ENCODE peak calls at places on chromosome 18, in ten cellular contexts. One of them, this sample, is unnamed.
A peak's percentile ranks its signal among the peaks of the same experiment; 100 is the strongest.

GRCh38 chr18:46718501-46719341 is 38.1 kb downstream of the ST8SIA5 start:
- DNase-seq in K562: no peak
- DNase-seq in WERI-Rb-1: no peak
- DNase-seq in colonic mucosa: no peak
- DNase-seq in neural progenitor cell: no peak
- DNase-seq in Peyer's patch: peak; percentile 15
- DNase-seq in fibroblast of mammary gland: peak; percentile 91
- DNase-seq in heart left ventricle: no peak
- DNase-seq in HFF-Myc: peak; percentile 89
- DNase-seq in BE2C: no peak
- DNase-seq in this sample: peak; percentile 76

GRCh38 chr18:13494879-13495465 is 231.4 kb downstream of the FAM210A start:
- DNase-seq in K562: no peak
- DNase-seq in WERI-Rb-1: no peak
- DNase-seq in colonic mucosa: no peak
- DNase-seq in neural progenitor cell: no peak
- DNase-seq in Peyer's patch: no peak
- DNase-seq in fibroblast of mammary gland: no peak
- DNase-seq in heart left ventricle: no peak
- DNase-seq in HFF-Myc: no peak
- DNase-seq in BE2C: no peak
- DNase-seq in this sample: no peak

GRCh38 chr18:24683965-24684364 is 223.5 kb downstream of the HRH4 start:
- DNase-seq in K562: no peak
- DNase-seq in WERI-Rb-1: no peak
- DNase-seq in colonic mucosa: no peak
- DNase-seq in neural progenitor cell: no peak
- DNase-seq in Peyer's patch: no peak
- DNase-seq in fibroblast of mammary gland: peak; percentile 10
- DNase-seq in heart left ventricle: no peak
- DNase-seq in HFF-Myc: no peak
- DNase-seq in BE2C: no peak
- DNase-seq in this sample: no peak

GRCh38 chr18:44548291-44549221 is 132.1 kb upstream of the SETBP1 start:
- DNase-seq in K562: no peak
- DNase-seq in WERI-Rb-1: no peak
- DNase-seq in colonic mucosa: peak; percentile 28
- DNase-seq in neural progenitor cell: no peak
- DNase-seq in Peyer's patch: no peak
- DNase-seq in fibroblast of mammary gland: peak; percentile 79
- DNase-seq in heart left ventricle: no peak
- DNase-seq in HFF-Myc: peak; percentile 48
- DNase-seq in BE2C: no peak
- DNase-seq in this sample: no peak

GRCh38 chr18:4352746-4353522 is 102.2 kb downstream of the DLGAP1 start:
- DNase-seq in K562: no peak
- DNase-seq in WERI-Rb-1: no peak
- DNase-seq in colonic mucosa: no peak
- DNase-seq in neural progenitor cell: peak; percentile 87
- DNase-seq in Peyer's patch: no peak
- DNase-seq in fibroblast of mammary gland: no peak
- DNase-seq in heart left ventricle: no peak
- DNase-seq in HFF-Myc: no peak
- DNase-seq in BE2C: no peak
- DNase-seq in this sample: no peak

GRCh38 chr18:58345064-58345463 is 283.8 kb downstream of the ALPK2 start:
- DNase-seq in K562: no peak
- DNase-seq in WERI-Rb-1: no peak
- DNase-seq in colonic mucosa: no peak
- DNase-seq in neural progenitor cell: peak; percentile 77
- DNase-seq in Peyer's patch: no peak
- DNase-seq in fibroblast of mammary gland: no peak
- DNase-seq in heart left ventricle: no peak
- DNase-seq in HFF-Myc: no peak
- DNase-seq in BE2C: no peak
- DNase-seq in this sample: no peak

GRCh38 chr18:48037481-48038271 is 107.2 kb upstream of the SMAD2 start:
- DNase-seq in K562: no peak
- DNase-seq in WERI-Rb-1: peak; percentile 91
- DNase-seq in colonic mucosa: no peak
- DNase-seq in neural progenitor cell: peak; percentile 56
- DNase-seq in Peyer's patch: peak; percentile 62
- DNase-seq in fibroblast of mammary gland: no peak
- DNase-seq in heart left ventricle: peak; percentile 44
- DNase-seq in HFF-Myc: no peak
- DNase-seq in BE2C: no peak
- DNase-seq in this sample: no peak

GRCh38 chr18:23498877-23499570 is 4.3 kb upstream of the RMC1 start:
- DNase-seq in K562: peak; percentile 65
- DNase-seq in WERI-Rb-1: peak; percentile 80
- DNase-seq in colonic mucosa: peak; percentile 70
- DNase-seq in neural progenitor cell: peak; percentile 87
- DNase-seq in Peyer's patch: peak; percentile 87
- DNase-seq in fibroblast of mammary gland: peak; percentile 73
- DNase-seq in heart left ventricle: peak; percentile 64
- DNase-seq in HFF-Myc: peak; percentile 41
- DNase-seq in BE2C: peak; percentile 63
- DNase-seq in this sample: peak; percentile 39

GRCh38 chr18:77068890-77069312 is 63.7 kb downstream of the MBP start:
- DNase-seq in K562: no peak
- DNase-seq in WERI-Rb-1: no peak
- DNase-seq in colonic mucosa: no peak
- DNase-seq in neural progenitor cell: peak; percentile 43
- DNase-seq in Peyer's patch: peak; percentile 48
- DNase-seq in fibroblast of mammary gland: no peak
- DNase-seq in heart left ventricle: no peak
- DNase-seq in HFF-Myc: no peak
- DNase-seq in BE2C: no peak
- DNase-seq in this sample: no peak
- TF ChIP-seq CTCF in K562: no peak
- TF ChIP-seq CTCF in WERI-Rb-1: no peak
- TF ChIP-seq CTCF in colonic mucosa: no peak
- TF ChIP-seq CTCF in neural progenitor cell: no peak
- TF ChIP-seq CTCF in Peyer's patch: no peak
- TF ChIP-seq CTCF in fibroblast of mammary gland: peak; percentile 19
- TF ChIP-seq CTCF in heart left ventricle: no peak
- TF ChIP-seq CTCF in HFF-Myc: peak; percentile 8
- TF ChIP-seq CTCF in BE2C: no peak
- TF ChIP-seq CTCF in this sample: peak; percentile 21

GRCh38 chr18:26002375-26002774 is 88.0 kb downstream of the SS18 start:
- DNase-seq in K562: no peak
- DNase-seq in WERI-Rb-1: no peak
- DNase-seq in colonic mucosa: no peak
- DNase-seq in neural progenitor cell: no peak
- DNase-seq in Peyer's patch: no peak
- DNase-seq in fibroblast of mammary gland: no peak
- DNase-seq in heart left ventricle: no peak
- DNase-seq in HFF-Myc: no peak
- DNase-seq in BE2C: no peak
- DNase-seq in this sample: no peak

GRCh38 chr18:26004827-26005226 is 85.6 kb downstream of the SS18 start:
- DNase-seq in K562: no peak
- DNase-seq in WERI-Rb-1: no peak
- DNase-seq in colonic mucosa: no peak
- DNase-seq in neural progenitor cell: no peak
- DNase-seq in Peyer's patch: no peak
- DNase-seq in fibroblast of mammary gland: no peak
- DNase-seq in heart left ventricle: no peak
- DNase-seq in HFF-Myc: no peak
- DNase-seq in BE2C: peak; percentile 4
- DNase-seq in this sample: no peak

GRCh38 chr18:26003817-26004216 is 86.6 kb downstream of the SS18 start:
- DNase-seq in K562: no peak
- DNase-seq in WERI-Rb-1: no peak
- DNase-seq in colonic mucosa: no peak
- DNase-seq in neural progenitor cell: no peak
- DNase-seq in Peyer's patch: no peak
- DNase-seq in fibroblast of mammary gland: peak; percentile 25
- DNase-seq in heart left ventricle: no peak
- DNase-seq in HFF-Myc: no peak
- DNase-seq in BE2C: no peak
- DNase-seq in this sample: no peak

GRCh38 chr18:26005950-26006349 is 84.5 kb downstream of the SS18 start:
- DNase-seq in K562: no peak
- DNase-seq in WERI-Rb-1: no peak
- DNase-seq in colonic mucosa: no peak
- DNase-seq in neural progenitor cell: no peak
- DNase-seq in Peyer's patch: no peak
- DNase-seq in fibroblast of mammary gland: no peak
- DNase-seq in heart left ventricle: no peak
- DNase-seq in HFF-Myc: no peak
- DNase-seq in BE2C: no peak
- DNase-seq in this sample: no peak

GRCh38 chr18:26003391-26003790 is 87.0 kb downstream of the SS18 start:
- DNase-seq in K562: no peak
- DNase-seq in WERI-Rb-1: no peak
- DNase-seq in colonic mucosa: no peak
- DNase-seq in neural progenitor cell: no peak
- DNase-seq in Peyer's patch: no peak
- DNase-seq in fibroblast of mammary gland: no peak
- DNase-seq in heart left ventricle: no peak
- DNase-seq in HFF-Myc: no peak
- DNase-seq in BE2C: peak; percentile 4
- DNase-seq in this sample: no peak
- H3K4me3 ChIP-seq in K562: no peak overlapping the region
- H3K4me3 ChIP-seq in WERI-Rb-1: no peak overlapping the region
- H3K4me3 ChIP-seq in colonic mucosa: no peak overlapping the region
- H3K4me3 ChIP-seq in neural progenitor cell: no peak overlapping the region
- H3K4me3 ChIP-seq in Peyer's patch: no peak overlapping the region
- H3K4me3 ChIP-seq in fibroblast of mammary gland: no peak overlapping the region
- H3K4me3 ChIP-seq in heart left ventricle: no peak overlapping the region
- H3K4me3 ChIP-seq in HFF-Myc: no peak overlapping the region
- H3K4me3 ChIP-seq in BE2C: no peak overlapping the region
- H3K4me3 ChIP-seq in this sample: no peak overlapping the region

GRCh38 chr18:49884465-49884864 is 71.1 kb upstream of the ACAA2 start:
- DNase-seq in K562: no peak
- DNase-seq in WERI-Rb-1: peak; percentile 44
- DNase-seq in colonic mucosa: no peak
- DNase-seq in neural progenitor cell: no peak
- DNase-seq in Peyer's patch: no peak
- DNase-seq in fibroblast of mammary gland: no peak
- DNase-seq in heart left ventricle: no peak
- DNase-seq in HFF-Myc: no peak
- DNase-seq in BE2C: no peak
- DNase-seq in this sample: no peak

GRCh38 chr18:49884959-49885358 is 71.6 kb upstream of the ACAA2 start:
- DNase-seq in K562: no peak
- DNase-seq in WERI-Rb-1: no peak
- DNase-seq in colonic mucosa: no peak
- DNase-seq in neural progenitor cell: no peak
- DNase-seq in Peyer's patch: no peak
- DNase-seq in fibroblast of mammary gland: no peak
- DNase-seq in heart left ventricle: no peak
- DNase-seq in HFF-Myc: no peak
- DNase-seq in BE2C: no peak
- DNase-seq in this sample: no peak

GRCh38 chr18:49892148-49892924 is 79.0 kb upstream of the ACAA2 start:
- DNase-seq in K562: no peak
- DNase-seq in WERI-Rb-1: no peak
- DNase-seq in colonic mucosa: no peak
- DNase-seq in neural progenitor cell: no peak
- DNase-seq in Peyer's patch: no peak
- DNase-seq in fibroblast of mammary gland: no peak
- DNase-seq in heart left ventricle: no peak
- DNase-seq in HFF-Myc: no peak
- DNase-seq in BE2C: no peak
- DNase-seq in this sample: peak; percentile 28

GRCh38 chr18:49890041-49890440 is 76.7 kb upstream of the ACAA2 start:
- DNase-seq in K562: no peak
- DNase-seq in WERI-Rb-1: no peak
- DNase-seq in colonic mucosa: no peak
- DNase-seq in neural progenitor cell: no peak
- DNase-seq in Peyer's patch: no peak
- DNase-seq in fibroblast of mammary gland: no peak
- DNase-seq in heart left ventricle: no peak
- DNase-seq in HFF-Myc: no peak
- DNase-seq in BE2C: no peak
- DNase-seq in this sample: no peak

GRCh38 chr18:49886891-49887764 is 73.8 kb upstream of the ACAA2 start:
- DNase-seq in K562: no peak
- DNase-seq in WERI-Rb-1: peak; percentile 71
- DNase-seq in colonic mucosa: no peak
- DNase-seq in neural progenitor cell: peak; percentile 31
- DNase-seq in Peyer's patch: no peak
- DNase-seq in fibroblast of mammary gland: no peak
- DNase-seq in heart left ventricle: no peak
- DNase-seq in HFF-Myc: no peak
- DNase-seq in BE2C: no peak
- DNase-seq in this sample: no peak
- TF ChIP-seq CTCF in K562: peak; percentile 34
- TF ChIP-seq CTCF in WERI-Rb-1: peak; percentile 76
- TF ChIP-seq CTCF in colonic mucosa: no peak
- TF ChIP-seq CTCF in neural progenitor cell: peak; percentile 46
- TF ChIP-seq CTCF in Peyer's patch: no peak
- TF ChIP-seq CTCF in fibroblast of mammary gland: no peak
- TF ChIP-seq CTCF in heart left ventricle: no peak
- TF ChIP-seq CTCF in HFF-Myc: peak; percentile 6
- TF ChIP-seq CTCF in BE2C: peak; percentile 9
- TF ChIP-seq CTCF in this sample: no peak

GRCh38 chr18:11585596-11585995 is 23.8 kb upstream of the SLC35G4 start:
- DNase-seq in K562: no peak
- DNase-seq in WERI-Rb-1: no peak
- DNase-seq in colonic mucosa: no peak
- DNase-seq in neural progenitor cell: no peak
- DNase-seq in Peyer's patch: no peak
- DNase-seq in fibroblast of mammary gland: no peak
- DNase-seq in heart left ventricle: no peak
- DNase-seq in HFF-Myc: no peak
- DNase-seq in BE2C: no peak
- DNase-seq in this sample: no peak

GRCh38 chr18:11587846-11588245 is 21.6 kb upstream of the SLC35G4 start:
- DNase-seq in K562: no peak
- DNase-seq in WERI-Rb-1: no peak
- DNase-seq in colonic mucosa: no peak
- DNase-seq in neural progenitor cell: no peak
- DNase-seq in Peyer's patch: no peak
- DNase-seq in fibroblast of mammary gland: no peak
- DNase-seq in heart left ventricle: no peak
- DNase-seq in HFF-Myc: no peak
- DNase-seq in BE2C: no peak
- DNase-seq in this sample: no peak

GRCh38 chr18:11591957-11592356 is 17.4 kb upstream of the SLC35G4 start:
- DNase-seq in K562: no peak
- DNase-seq in WERI-Rb-1: no peak
- DNase-seq in colonic mucosa: no peak
- DNase-seq in neural progenitor cell: no peak
- DNase-seq in Peyer's patch: no peak
- DNase-seq in fibroblast of mammary gland: no peak
- DNase-seq in heart left ventricle: no peak
- DNase-seq in HFF-Myc: no peak
- DNase-seq in BE2C: no peak
- DNase-seq in this sample: no peak

GRCh38 chr18:11587432-11587831 is 22.0 kb upstream of the SLC35G4 start:
- DNase-seq in K562: no peak
- DNase-seq in WERI-Rb-1: no peak
- DNase-seq in colonic mucosa: no peak
- DNase-seq in neural progenitor cell: no peak
- DNase-seq in Peyer's patch: no peak
- DNase-seq in fibroblast of mammary gland: no peak
- DNase-seq in heart left ventricle: no peak
- DNase-seq in HFF-Myc: no peak
- DNase-seq in BE2C: no peak
- DNase-seq in this sample: no peak
- H3K4me3 ChIP-seq in K562: no peak overlapping the region
- H3K4me3 ChIP-seq in WERI-Rb-1: no peak overlapping the region
- H3K4me3 ChIP-seq in colonic mucosa: no peak overlapping the region
- H3K4me3 ChIP-seq in neural progenitor cell: no peak overlapping the region
- H3K4me3 ChIP-seq in Peyer's patch: no peak overlapping the region
- H3K4me3 ChIP-seq in fibroblast of mammary gland: no peak overlapping the region
- H3K4me3 ChIP-seq in heart left ventricle: no peak overlapping the region
- H3K4me3 ChIP-seq in HFF-Myc: no peak overlapping the region
- H3K4me3 ChIP-seq in BE2C: no peak overlapping the region
- H3K4me3 ChIP-seq in this sample: no peak overlapping the region